ENCODE peak calls at places on chromosome 3, in seven cellular contexts. W, J, A, F, P, R and C are unnamed samples.

GRCh38 chr3:76456322-76456721 is 583.6 kb upstream of the ROBO2 start:
- DNase-seq in R (no peak), P (no peak), J (no peak), F (no peak), A (no peak), W (no peak), C (no peak)

GRCh38 chr3:153670577-153670976 is 450.6 kb upstream of the ARHGEF26 start:
- DNase-seq in J (no peak), R (no peak), A (no peak), W (no peak), P (no peak), F (no peak), C (no peak)

GRCh38 chr3:188202358-188203138 is 48.6 kb downstream of the LPP start:
- DNase-seq in P (no peak), R (no peak), A (no peak), F (no peak), J (peak; percentile 54), W (no peak), C (peak; percentile 28)

GRCh38 chr3:123658860-123659221 is 74.0 kb upstream of the HACD2 start:
- DNase-seq in A (no peak), J (no peak), F (no peak), P (no peak), W (peak; percentile 74), R (no peak), C (no peak)

GRCh38 chr3:138186216-138186615 is 885 bp upstream of the ARMC8 start:
- DNase-seq in R (no peak), F (no peak), W (no peak), P (no peak), A (no peak), J (no peak), C (no peak)

GRCh38 chr3:135242285-135242684 is 447.2 kb downstream of the EPHB1 start:
- DNase-seq in W (no peak), R (no peak), P (no peak), J (no peak), A (no peak), F (no peak), C (no peak)

GRCh38 chr3:107861422-107861821 is 229.4 kb downstream of the CD47 start:
- DNase-seq in P (no peak), F (no peak), R (no peak), W (no peak), A (no peak), J (no peak), C (no peak)

GRCh38 chr3:167892204-167892603 is 156.7 kb downstream of the SERPINI1 start:
- DNase-seq in W (no peak), J (no peak), P (no peak), R (no peak), A (no peak), F (no peak), C (no peak)

GRCh38 chr3:42264399-42265058 is 1.5 kb downstream of the CCK start:
- DNase-seq in A (peak; percentile 58), P (peak; percentile 36), R (no peak), W (peak; percentile 18), F (no peak), J (no peak), C (peak; percentile 4)

GRCh38 chr3:125143982-125144652 is 68.4 kb downstream of the SLC12A8 start:
- DNase-seq in W (no peak), F (peak; percentile 49), P (no peak), A (no peak), R (peak; percentile 89), J (no peak), C (peak; percentile 19)

GRCh38 chr3:56923546-56924224 is 121.9 kb upstream of the ARHGEF3 start:
- DNase-seq in P (no peak), F (no peak), W (peak; percentile 58), J (peak; percentile 69), A (no peak), R (no peak), C (no peak)

GRCh38 chr3:81936817-81937216 is 175.4 kb upstream of the GBE1 start:
- DNase-seq in R (no peak), F (no peak), A (no peak), P (no peak), W (no peak), J (no peak), C (no peak)

GRCh38 chr3:62817678-62818077 is 57.5 kb downstream of the CADPS start:
- DNase-seq in R (no peak), P (no peak), J (no peak), A (no peak), W (no peak), F (no peak), C (no peak)

GRCh38 chr3:122200681-122201080 is 17.2 kb downstream of the CASR start:
- DNase-seq in F (no peak), J (no peak), A (no peak), W (no peak), P (no peak), R (no peak), C (no peak)

GRCh38 chr3:148466143-148466542 is 231.6 kb upstream of the AGTR1 start:
- DNase-seq in R (peak; percentile 58), J (no peak), W (no peak), F (no peak), A (no peak), P (no peak), C (no peak)

GRCh38 chr3:23751485-23751811 is 54.3 kb upstream of the UBE2E1 start:
- DNase-seq in W (no peak), J (no peak), P (no peak), R (no peak), F (peak; percentile 45), A (no peak), C (no peak)

GRCh38 chr3:66353530-66353929 is 132.7 kb downstream of the SLC25A26 start:
- DNase-seq in P (no peak), R (no peak), W (no peak), A (no peak), F (no peak), J (no peak), C (no peak)

GRCh38 chr3:34782876-34783275 is 856.4 kb upstream of the ARPP21 start:
- DNase-seq in J (no peak), F (no peak), A (no peak), W (no peak), R (no peak), P (no peak), C (no peak)

GRCh38 chr3:25283596-25283995 is 144.5 kb upstream of the RARB start:
- DNase-seq in R (no peak), A (no peak), F (no peak), J (no peak), P (no peak), W (no peak), C (no peak)

GRCh38 chr3:25277503-25277902 is 150.6 kb upstream of the RARB start:
- DNase-seq in F (no peak), R (no peak), A (no peak), J (no peak), W (no peak), P (no peak), C (no peak)

GRCh38 chr3:25284249-25284648 is 143.8 kb upstream of the RARB start:
- DNase-seq in R (no peak), J (no peak), F (no peak), W (no peak), P (no peak), A (no peak), C (no peak)

DNA sequence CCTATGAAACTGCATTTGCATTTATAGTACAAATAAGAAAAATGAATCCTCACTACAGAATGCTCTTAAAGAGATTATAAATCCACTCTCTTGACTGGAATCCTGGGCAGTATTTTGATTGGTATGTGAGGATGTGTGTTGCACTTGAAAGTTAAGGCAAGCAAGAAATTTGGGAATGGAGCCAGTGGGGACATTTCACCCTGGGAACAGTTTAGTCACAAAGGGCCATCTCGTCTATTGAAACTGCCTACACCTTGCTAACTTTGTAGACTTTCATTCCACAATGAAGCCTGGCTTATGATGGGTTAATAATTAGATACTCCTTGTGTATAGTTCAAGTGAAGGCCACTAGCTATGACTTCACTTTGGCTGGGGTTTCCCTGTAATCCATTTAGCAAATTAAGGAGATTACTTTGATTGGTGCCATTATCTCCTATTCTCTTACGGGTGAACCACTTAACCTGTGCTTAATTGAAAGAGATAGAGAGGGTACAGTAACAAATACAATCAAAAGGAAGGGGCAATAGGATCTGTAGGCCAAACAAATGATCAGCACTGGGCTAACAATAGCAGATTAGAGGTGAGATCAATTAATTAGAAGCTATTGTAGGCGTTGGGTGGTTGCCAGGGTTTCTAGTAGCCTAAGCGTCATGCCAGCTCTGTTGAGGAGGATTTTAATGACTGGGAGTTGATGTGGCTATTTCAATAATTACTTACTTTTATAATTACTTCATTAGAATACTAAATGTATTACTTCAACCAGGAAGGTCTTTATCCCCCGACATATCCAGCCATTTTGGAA is 146.8 kb upstream of the RARB start:
- DNase-seq in W (peak; percentile 78), P (no peak), F (no peak), R (no peak), J (no peak), A (no peak), C (no peak)
- TF ChIP-seq CTCF in W (no peak), P (no peak), F (no peak), R (no peak), J (no peak), A (no peak), C (no peak)

GRCh38 chr3:158455406-158455805 is 115.6 kb upstream of the MLF1 start:
- DNase-seq in W (no peak), J (no peak), A (no peak), F (no peak), R (no peak), P (no peak), C (no peak)
- H3K27ac ChIP-seq in W (no peak overlapping the region), J (no peak overlapping the region), A (no peak overlapping the region), F (no peak overlapping the region), R (no peak overlapping the region), P (no peak overlapping the region), C (no peak overlapping the region)

GRCh38 chr3:133578548-133579191 is 5.2 kb downstream of the CDV3 start:
- DNase-seq in W (no peak), R (no peak), J (peak; percentile 32), P (no peak), A (no peak), F (peak; percentile 44), C (peak; percentile 64)
- H3K4me3 ChIP-seq in W (no peak overlapping the region), R (no peak overlapping the region), J (no peak overlapping the region), P (no peak overlapping the region), A (peak overlapping the region; percentile 6), F (no peak overlapping the region), C (no peak overlapping the region)

GRCh38 chr3:139538733-139539132 is 809 bp downstream of the RBP1 start:
- DNase-seq in J (peak; percentile 81), A (no peak), F (peak; percentile 10), R (no peak), P (peak; percentile 69), W (no peak), C (no peak)

GRCh38 chr3:139537795-139538538 is 1.6 kb downstream of the RBP1 start:
- DNase-seq in P (no peak), F (no peak), J (no peak), R (peak; percentile 70), A (no peak), W (no peak), C (no peak)

GRCh38 chr3:139540686-139541085 is 1.1 kb upstream of the RBP1 start:
- DNase-seq in A (no peak), P (no peak), W (no peak), F (no peak), J (no peak), R (no peak), C (peak; percentile 39)

GRCh38 chr3:139541156-139541897 is 1.8 kb upstream of the RBP1 start:
- DNase-seq in R (no peak), F (no peak), A (peak; percentile 78), P (no peak), J (no peak), W (no peak), C (no peak)

DNA sequence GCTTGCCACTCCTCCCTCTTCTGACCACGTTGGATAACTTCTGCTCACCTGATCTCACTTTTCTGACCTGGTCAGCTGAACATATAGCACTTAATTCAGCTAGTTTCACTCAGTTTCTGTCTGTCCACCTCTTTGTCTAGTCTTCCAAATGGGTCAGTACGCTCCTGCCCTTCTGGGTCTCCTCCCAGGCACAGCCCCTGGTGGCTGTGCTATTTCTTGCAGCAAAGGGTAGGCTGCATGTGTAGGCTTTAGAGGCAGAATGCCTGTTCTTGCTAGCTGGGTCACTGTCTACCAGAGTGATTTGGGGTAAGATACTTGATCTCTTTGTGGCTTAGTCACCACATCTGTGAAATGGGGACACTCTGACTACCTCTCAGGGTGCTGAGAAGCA is 2.4 kb upstream of the RBP1 start:
- DNase-seq in P (no peak), J (no peak), W (no peak), A (no peak), F (no peak), R (peak; percentile 73), C (no peak)
- TF ChIP-seq CTCF in P (no peak), J (no peak), W (no peak), A (no peak), F (no peak), R (no peak), C (peak; percentile 40)